ENCODE peak calls at places on chromosomes 4 and X, in nine cellular contexts. Z is stimulated activated CD8-positive, alpha-beta memory T cell treated with anti-CD3 and anti-CD28 coated beads, Interleukin-15, amount 100 ng/mL, for 24 hours; G is nucleus accumbens; B is lower leg skin; J is colonic mucosa; P is Caki2; V is NCI-H2171; M is A549; E is sciatic nerve. U is an unnamed sample.

GRCh38 chr4:158856852-158857251 is 88.0 kb downstream of the FNIP2 start:
- DNase-seq in J (no peak), M (no peak), E (no peak), Z (no peak), P (peak; percentile 19), G (no peak), B (no peak), V (no peak), U (no peak)

GRCh38 chrX:123481908-123482873 is 250.7 kb downstream of the THOC2 start:
- DNase-seq in Z (no peak), G (no peak), V (peak; percentile 0), M (no peak), J (no peak), B (no peak), P (no peak), E (no peak), U (no peak)

GRCh38 chrX:110012818-110013484 is 10.0 kb downstream of the TMEM164 start:
- DNase-seq in E (no peak), G (no peak), J (no peak), V (no peak), M (no peak), B (no peak), Z (no peak), P (no peak), U (no peak)

GRCh38 chr4:105145913-105146285 is 777 bp upstream of the TET2 start:
- DNase-seq in J (peak; percentile 49), E (no peak), G (no peak), P (no peak), Z (no peak), V (no peak), M (no peak), B (peak; percentile 87), U (peak; percentile 57)

GRCh38 chr4:86554641-86555040 is 39.5 kb upstream of the PTPN13 start:
- DNase-seq in J (no peak), E (no peak), P (no peak), Z (no peak), M (no peak), G (no peak), B (no peak), V (no peak), U (no peak)

GRCh38 chr4:99025506-99025905 is 30.0 kb downstream of the METAP1 start:
- DNase-seq in J (no peak), G (no peak), V (no peak), P (no peak), E (no peak), M (no peak), Z (no peak), B (no peak), U (no peak)

GRCh38 chr4:98522603-98523395 is 135.6 kb downstream of the TSPAN5 start:
- DNase-seq in J (no peak), G (no peak), Z (no peak), P (no peak), M (no peak), B (no peak), E (no peak), V (no peak), U (no peak)

GRCh38 chr4:180456928-180457327 is 1786.3 kb upstream of the TENM3 start:
- DNase-seq in B (no peak), J (no peak), E (no peak), V (no peak), G (no peak), Z (no peak), P (no peak), M (no peak), U (no peak)

GRCh38 chr4:84263415-84263814 is 235.7 kb downstream of the NKX6-1 start:
- DNase-seq in P (no peak), V (no peak), Z (no peak), M (no peak), B (no peak), G (no peak), J (no peak), E (no peak), U (no peak)

GRCh38 chr4:113636438-113636818 is 125.1 kb downstream of the CAMK2D start:
- DNase-seq in P (no peak), Z (no peak), G (no peak), J (no peak), V (no peak), E (no peak), M (no peak), B (no peak), U (no peak)

GRCh38 chr4:112604590-112604989 is 32.1 kb downstream of the ZGRF1 start:
- DNase-seq in E (no peak), Z (no peak), G (peak; percentile 1), B (no peak), J (peak; percentile 45), M (peak; percentile 48), V (peak; percentile 0), P (peak; percentile 37), U (peak; percentile 27)

GRCh38 chrX:51608071-51608470 is 10.6 kb downstream of the CENPVL3 start:
- DNase-seq in G (no peak), M (no peak), E (no peak), P (no peak), J (no peak), V (no peak), B (no peak), Z (no peak), U (no peak)

GRCh38 chr4:116839826-116840225 is 245.6 kb downstream of the TRAM1L1 start:
- DNase-seq in Z (no peak), G (no peak), E (peak; percentile 56), J (no peak), V (no peak), B (no peak), P (no peak), M (no peak), U (no peak)

GRCh38 chrX:40151211-40152172 is 53.7 kb upstream of the BCOR start:
- DNase-seq in B (no peak), E (no peak), G (no peak), Z (no peak), J (peak; percentile 35), V (no peak), M (no peak), P (no peak), U (peak; percentile 25)

GRCh38 chr4:149371021-149371420 is 444.6 kb downstream of the IQCM start:
- DNase-seq in Z (no peak), V (peak; percentile 4), M (peak; percentile 25), G (no peak), B (no peak), P (peak; percentile 28), J (peak; percentile 21), E (no peak), U (no peak)

GRCh38 chrX:38959736-38960534 is 158.7 kb downstream of the MID1IP1 start:
- DNase-seq in V (no peak), Z (no peak), P (no peak), J (no peak), M (no peak), G (no peak), B (no peak), E (no peak), U (no peak)

GRCh38 chr4:8191136-8191747 is 7.8 kb upstream of the SH3TC1 start:
- DNase-seq in M (no peak), G (peak; percentile 34), J (no peak), V (no peak), E (no peak), Z (no peak), B (no peak), P (peak; percentile 53), U (no peak)

GRCh38 chr4:132332932-132333722 is 816.0 kb upstream of the PCDH10 start:
- DNase-seq in E (no peak), B (no peak), Z (no peak), V (peak; percentile 0), M (peak; percentile 0), J (no peak), G (no peak), P (no peak), U (no peak)

GRCh38 chr4:6494431-6495295 is 22.2 kb upstream of the PPP2R2C start:
- DNase-seq in Z (no peak), P (no peak), G (no peak), V (no peak), B (peak; percentile 75), M (no peak), E (no peak), J (peak; percentile 12), U (no peak)

U was measured in left colon.